ENCODE peak calls at places on chromosomes 3 and 15, in ten cellular contexts. B, W, L, S, H, I, K, R, Z and D are unnamed samples.

GRCh38 chr3:46946416-46946815 is 30.1 kb downstream of the CCDC12 start:
- DNase-seq in B (no peak), W (no peak), L (no peak), S (no peak), H (peak), I (no peak), K (no peak), R (no peak), Z (no peak), D (no peak)

GRCh38 chr3:132079150-132079549 is 44.3 kb upstream of the CPNE4 start:
- DNase-seq in B (no peak), W (no peak), L (no peak), S (no peak), H (no peak), I (no peak), K (no peak), R (no peak), Z (no peak), D (no peak)

GRCh38 chr15:51390239-51390931 is 48.9 kb downstream of the GLDN start:
- DNase-seq in B (no peak), W (no peak), L (no peak), S (no peak), H (no peak), I (no peak), K (no peak), R (no peak), Z (no peak), D (no peak)

GRCh38 chr15:75358771-75359536 is 9.5 kb downstream of the MAN2C1 start:
- DNase-seq in B (no peak), W (no peak), L (no peak), S (no peak), H (no peak), I (no peak), K (peak), R (no peak), Z (no peak), D (no peak)

GRCh38 chr3:187367561-187368103 is 553 bp upstream of the RTP4 start:
- DNase-seq in B (no peak), W (no peak), L (no peak), S (peak), H (no peak), I (no peak), K (no peak), R (no peak), Z (no peak), D (no peak)

GRCh38 chr15:89171136-89172072 is 50.0 kb downstream of the RLBP1 start:
- DNase-seq in B (peak), W (no peak), L (peak), S (peak), H (peak), I (peak), K (peak), R (peak), Z (no peak), D (no peak)

GRCh38 chr15:49830411-49830810 is 209.6 kb downstream of the DTWD1 start:
- DNase-seq in B (no peak), W (no peak), L (no peak), S (no peak), H (peak), I (no peak), K (peak), R (no peak), Z (no peak), D (no peak)

GRCh38 chr3:99934984-99935797 is 117.5 kb downstream of the CMSS1 start:
- DNase-seq in B (no peak), W (no peak), L (no peak), S (no peak), H (peak), I (no peak), K (no peak), R (no peak), Z (no peak), D (no peak)

GRCh38 chr3:99648091-99648490 is 9.7 kb downstream of the COL8A1 start:
- DNase-seq in B (no peak), W (no peak), L (no peak), S (no peak), H (peak), I (no peak), K (no peak), R (no peak), Z (no peak), D (no peak)

GRCh38 chr15:72482275-72482674 is 8.1 kb downstream of the ARIH1 start:
- DNase-seq in B (no peak), W (no peak), L (no peak), S (no peak), H (no peak), I (no peak), K (no peak), R (no peak), Z (no peak), D (no peak)

GRCh38 chr3:187807086-187807862 is 62.0 kb upstream of the BCL6 start:
- DNase-seq in B (no peak), W (no peak), L (no peak), S (no peak), H (peak), I (no peak), K (no peak), R (no peak), Z (no peak), D (peak)

GRCh38 chr3:67241084-67241483 is 243.0 kb downstream of the KBTBD8 start:
- DNase-seq in B (no peak), W (no peak), L (no peak), S (no peak), H (no peak), I (no peak), K (no peak), R (no peak), Z (no peak), D (no peak)

GRCh38 chr3:103308921-103309320 is 874.1 kb downstream of the ZPLD1 start:
- DNase-seq in B (peak), W (no peak), L (no peak), S (no peak), H (peak), I (no peak), K (peak), R (no peak), Z (no peak), D (no peak)

GRCh38 chr3:32901005-32901932 is 50.2 kb upstream of the CCR4 start:
- DNase-seq in B (no peak), W (no peak), L (no peak), S (no peak), H (no peak), I (no peak), K (no peak), R (no peak), Z (no peak), D (no peak)